ENCODE peak calls at places on chromosomes 4 and X, in five cellular contexts. C is HCT116, D is sigmoid colon, P is keratinocyte, Y is endodermal cell. O is an unnamed sample.
A peak's percentile ranks its signal among the peaks of the same experiment; 100 is the strongest.

GRCh38 chr4:8039290-8039689 is 99.6 kb upstream of the AFAP1 start:
- DNase-seq in C (no peak), D (no peak), P (no peak), Y (no peak), O (no peak)

GRCh38 chrX:29229802-29230201 is 642.6 kb downstream of the IL1RAPL1 start:
- DNase-seq in C (no peak), D (no peak), P (no peak), Y (no peak), O (no peak)

GRCh38 chr4:8552024-8552423 is 28.2 kb upstream of the GPR78 start:
- DNase-seq in C (no peak), D (no peak), P (no peak), Y (peak; percentile 40), O (no peak)

GRCh38 chr4:169256101-169256612 is 14.6 kb downstream of the SH3RF1 start:
- DNase-seq in C (no peak), D (no peak), P (no peak), Y (no peak), O (no peak)

GRCh38 chrX:46587753-46588171 is 14.2 kb downstream of the CHST7 start:
- DNase-seq in C (no peak), D (no peak), P (no peak), Y (peak; percentile 57), O (peak; percentile 23)

GRCh38 chr4:168384437-168385141 is 66.0 kb upstream of the DDX60 start:
- DNase-seq in C (no peak), D (no peak), P (no peak), Y (no peak), O (no peak)

GRCh38 chrX:118637997-118638396 is 89.4 kb upstream of the IL13RA1 start:
- DNase-seq in C (no peak), D (no peak), P (no peak), Y (no peak), O (peak; percentile 30)

GRCh38 chr4:126268106-126268505 is 953.4 kb downstream of the FAT4 start:
- DNase-seq in C (no peak), D (no peak), P (no peak), Y (no peak), O (peak; percentile 63)

GRCh38 chrX:9293051-9293496 is 171.8 kb upstream of the TBL1X start:
- DNase-seq in C (no peak), D (no peak), P (no peak), Y (peak; percentile 78), O (no peak)

GRCh38 chrX:72169008-72169728 is 12.4 kb upstream of the PIN4 start:
- DNase-seq in C (no peak), D (no peak), P (no peak), Y (no peak), O (no peak)

GRCh38 chr4:117773067-117773946 is 261.0 kb upstream of the NDST3 start:
- DNase-seq in C (no peak), D (no peak), P (no peak), Y (no peak), O (no peak)

GRCh38 chrX:78923198-78924015 is 21.8 kb upstream of the P2RY10 start:
- DNase-seq in C (no peak), D (no peak), P (no peak), Y (no peak), O (no peak)

GRCh38 chrX:155577682-155578081 is 35.1 kb downstream of the TMLHE start:
- DNase-seq in C (no peak), D (no peak), P (no peak), Y (peak; percentile 55), O (no peak)
- TF ChIP-seq CTCF in C (no peak), D (no peak), P (no peak), Y (peak; percentile 40), O (no peak)

DNA sequence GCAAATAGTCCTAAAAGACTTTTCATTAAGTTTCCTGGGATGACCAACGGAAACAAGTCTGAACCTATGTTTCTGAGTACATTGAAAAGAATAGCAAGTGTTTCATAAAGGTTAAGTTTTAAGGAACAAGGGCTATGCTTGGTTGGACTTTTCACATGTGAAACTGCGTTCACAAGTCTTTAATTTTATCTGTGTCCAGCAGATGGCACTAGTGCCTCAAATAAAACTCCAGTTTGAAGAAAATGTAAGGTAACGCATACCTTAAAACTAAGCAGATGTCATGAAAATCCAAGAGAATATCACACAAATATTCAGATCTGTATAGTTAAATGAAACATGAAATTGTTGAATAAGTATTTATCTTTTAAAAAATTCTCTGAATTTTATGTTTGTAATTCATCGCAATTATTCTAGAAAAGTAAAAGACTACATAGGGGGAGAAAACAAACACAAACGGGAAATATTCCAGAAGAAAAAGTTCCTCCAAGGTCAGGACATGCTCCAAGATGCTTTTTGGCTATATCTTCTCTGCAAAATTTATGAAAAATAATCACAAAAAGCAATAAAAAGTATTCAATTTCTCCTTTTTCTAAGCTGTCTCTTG is 89.6 kb upstream of the MAD2L1 start:
- DNase-seq in C (peak; percentile 83), D (no peak), P (peak; percentile 41), Y (no peak), O (peak; percentile 75)
- TF ChIP-seq CTCF in C (peak; percentile 60), D (peak; percentile 64), P (peak; percentile 39), Y (peak; percentile 84), O (peak; percentile 60)

GRCh38 chr4:10186228-10187214 is 69.9 kb upstream of the WDR1 start:
- DNase-seq in C (no peak), D (no peak), P (no peak), Y (no peak), O (peak; percentile 23)

GRCh38 chr4:10197952-10198351 is 81.4 kb upstream of the WDR1 start:
- DNase-seq in C (no peak), D (no peak), P (no peak), Y (no peak), O (no peak)

GRCh38 chr4:10196191-10196590 is 79.6 kb upstream of the WDR1 start:
- DNase-seq in C (no peak), D (no peak), P (no peak), Y (no peak), O (no peak)

GRCh38 chr4:10188400-10189004 is 71.9 kb upstream of the WDR1 start:
- DNase-seq in C (no peak), D (no peak), P (no peak), Y (no peak), O (no peak)

GRCh38 chr4:10192331-10192730 is 75.7 kb upstream of the WDR1 start:
- DNase-seq in C (no peak), D (no peak), P (no peak), Y (no peak), O (no peak)
- TF ChIP-seq CTCF in C (no peak), D (no peak), P (peak; percentile 37), Y (peak; percentile 32), O (no peak)

GRCh38 chrX:135543924-135544323 is 23.5 kb downstream of the INTS6L start:
- DNase-seq in C (no peak), D (no peak), P (no peak), Y (peak; percentile 58), O (peak; percentile 24)
- TF ChIP-seq CTCF in C (no peak), D (no peak), P (no peak), Y (peak; percentile 71), O (peak; percentile 21)

GRCh38 chr4:72286185-72286584 is 254.4 kb downstream of the NPFFR2 start:
- DNase-seq in C (no peak), D (no peak), P (no peak), Y (no peak), O (peak; percentile 40)
- TF ChIP-seq CTCF in C (no peak), D (no peak), P (no peak), Y (peak; percentile 59), O (peak; percentile 34)

GRCh38 chr4:31041385-31041784 is 321.2 kb downstream of the PCDH7 start:
- DNase-seq in C (no peak), D (no peak), P (no peak), Y (no peak), O (no peak)
- TF ChIP-seq CTCF in C (no peak), D (no peak), P (no peak), Y (no peak), O (no peak)

GRCh38 chr4:48180234-48180633 is 46.2 kb upstream of the TXK start:
- DNase-seq in C (no peak), D (no peak), P (no peak), Y (no peak), O (peak; percentile 2)
- TF ChIP-seq CTCF in C (no peak), D (no peak), P (no peak), Y (no peak), O (no peak)